ENCODE peak calls at places on chromosomes 4 and X, in six cellular contexts. P is uterus, R is cardiac fibroblast, C is NB4, A is lower leg skin, S is choroid plexus epithelial cell. D is an unnamed sample.

GRCh38 chr4:168631241-168632151 is 134.6 kb downstream of the PALLD start:
- DNase-seq in P (peak), R (peak), C (peak), A (peak), S (peak), D (peak)

GRCh38 chr4:188941524-188942109 is 802.4 kb downstream of the TRIML1 start:
- DNase-seq in P (no peak), R (peak), C (no peak), A (no peak), S (peak), D (peak)

GRCh38 chrX:16771483-16772398 is 14.5 kb upstream of the TXLNG start:
- DNase-seq in P (no peak), R (peak), C (peak), A (no peak), S (peak), D (peak)

GRCh38 chr4:47647029-47647428 is 162.0 kb downstream of the ATP10D start:
- DNase-seq in P (no peak), R (no peak), C (no peak), A (no peak), S (no peak), D (no peak)

GRCh38 chrX:153719701-153720100 is 4.5 kb downstream of the BCAP31 start:
- DNase-seq in P (no peak), R (no peak), C (no peak), A (no peak), S (no peak), D (no peak)

GRCh38 chr4:80814266-80814665 is 216.2 kb upstream of the BMP3 start:
- DNase-seq in P (no peak), R (no peak), C (no peak), A (no peak), S (no peak), D (no peak)

GRCh38 chr4:19358015-19358414 is 893.7 kb upstream of the SLIT2 start:
- DNase-seq in P (no peak), R (peak), C (no peak), A (no peak), S (peak), D (no peak)

GRCh38 chrX:130103605-130104004 is 6.7 kb downstream of the ELF4 start:
- DNase-seq in P (no peak), R (no peak), C (no peak), A (no peak), S (no peak), D (no peak)

DNA sequence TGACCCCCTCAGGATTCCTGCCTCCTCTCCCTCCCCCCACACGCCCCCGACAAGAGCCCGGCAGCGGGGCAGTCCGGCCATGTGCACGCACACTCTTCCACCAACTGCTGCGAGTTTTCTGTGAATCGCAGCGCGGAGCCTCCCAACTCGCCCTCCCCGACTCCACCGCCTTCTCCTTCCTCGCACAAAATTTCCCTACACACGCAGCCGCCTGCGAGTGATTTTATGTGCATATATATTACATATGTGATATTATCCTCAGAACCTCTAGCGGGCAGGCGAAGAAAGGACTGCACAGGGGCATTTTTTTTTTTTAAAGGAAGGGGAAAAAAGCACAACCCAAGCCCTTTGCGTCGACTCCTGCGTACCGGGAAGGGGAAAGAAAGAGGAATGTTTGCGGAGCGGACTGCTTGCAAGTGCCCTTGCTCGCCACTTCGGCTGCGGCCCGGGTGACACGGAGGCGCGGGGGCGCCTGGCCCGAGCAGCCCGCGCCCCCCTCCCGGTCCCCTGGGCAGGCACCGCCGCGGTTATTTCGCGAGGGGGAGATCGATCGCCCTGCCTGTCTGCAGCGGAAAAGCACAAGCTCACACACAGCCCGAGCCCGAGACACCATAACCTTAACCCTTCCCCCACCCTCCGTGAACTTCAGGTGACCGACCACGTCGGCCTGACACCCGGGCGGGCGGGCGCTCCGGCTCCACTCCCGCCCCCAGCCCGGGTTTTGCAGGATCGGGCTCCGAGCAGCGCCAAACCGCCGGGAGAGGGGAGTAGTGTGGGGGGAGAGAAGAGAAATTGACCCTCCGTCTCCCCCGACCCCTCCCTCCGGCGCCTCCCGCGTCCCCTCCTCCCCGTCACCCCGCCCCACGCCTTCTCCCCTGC is 2.2 kb downstream of the ZNF827 start:
- DNase-seq in P (peak), R (peak), C (peak), A (peak), S (peak), D (peak)
- TF ChIP-seq CTCF in P (no peak), R (peak), C (no peak), A (no peak), S (peak), D (no peak)

GRCh38 chr4:128290526-128290925 is 2.9 kb upstream of the PGRMC2 start:
- DNase-seq in P (no peak), R (no peak), C (no peak), A (no peak), S (no peak), D (no peak)

GRCh38 chr4:128287871-128288688 is 467 bp upstream of the PGRMC2 start:
- DNase-seq in P (peak), R (peak), C (peak), A (peak), S (peak), D (peak)

GRCh38 chr4:128288689-128289106 is 1.1 kb upstream of the PGRMC2 start:
- DNase-seq in P (no peak), R (peak), C (peak), A (no peak), S (peak), D (peak)

GRCh38 chr4:128291096-128291495 is 3.5 kb upstream of the PGRMC2 start:
- DNase-seq in P (no peak), R (no peak), C (no peak), A (no peak), S (no peak), D (no peak)

DNA sequence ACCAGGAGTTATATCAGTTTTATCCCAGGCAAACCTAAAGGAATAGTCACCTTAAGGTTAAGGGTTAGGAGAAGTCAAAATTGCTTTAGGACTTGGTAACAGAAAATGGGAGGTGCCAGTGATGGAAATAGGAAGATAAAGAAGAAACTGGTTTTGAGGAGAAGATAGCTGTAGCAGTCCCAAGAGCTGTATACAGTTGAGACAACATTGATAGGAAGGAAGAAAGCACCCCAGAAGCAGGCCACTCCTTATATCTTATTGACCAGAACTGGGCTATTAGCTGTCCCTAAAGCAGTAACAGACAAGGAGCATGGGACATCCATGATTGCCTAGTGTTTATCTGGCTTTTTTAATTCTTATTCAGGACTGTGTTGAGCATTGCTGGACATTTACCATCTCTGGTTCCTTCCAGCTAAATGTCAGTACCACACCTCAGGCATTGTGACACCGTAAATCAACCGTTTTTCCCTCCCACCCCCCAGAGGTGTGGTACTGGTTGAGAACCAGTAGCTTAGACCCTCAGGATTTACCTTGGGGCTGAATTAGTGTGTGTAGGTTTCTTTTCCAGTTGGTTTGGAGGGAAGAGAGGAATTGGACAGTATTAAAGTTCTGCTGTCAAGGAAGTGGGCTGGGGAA is 2.0 kb upstream of the PGRMC2 start:
- DNase-seq in P (no peak), R (no peak), C (no peak), A (no peak), S (no peak), D (no peak)
- H3K4me3 ChIP-seq in P (no peak), R (no peak), C (peak), A (no peak), S (no peak), D (no peak)

DNA sequence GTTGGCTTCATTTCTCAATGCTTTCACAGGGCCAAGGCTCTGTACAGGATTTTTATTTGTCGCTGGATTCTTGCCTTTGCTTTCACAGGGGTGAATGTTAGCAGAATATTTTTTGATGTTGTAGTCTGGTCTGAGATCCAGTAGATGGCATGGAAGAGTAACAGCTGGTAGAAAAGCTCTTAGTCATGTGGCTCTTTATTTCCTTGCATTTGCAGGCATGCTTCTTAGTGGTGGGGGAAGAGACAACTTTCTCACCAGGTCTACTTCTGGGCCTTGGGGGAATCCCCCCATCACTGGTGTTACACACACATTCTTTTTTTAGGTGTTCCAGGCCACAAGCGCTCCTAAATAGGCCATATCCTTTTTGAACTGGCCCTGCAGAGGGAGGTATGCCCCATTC is 58.2 kb upstream of the DKK2 start:
- DNase-seq in P (no peak), R (peak), C (peak), A (no peak), S (peak), D (peak)
- TF ChIP-seq CTCF in P (no peak), R (peak), C (peak), A (no peak), S (peak), D (peak)

GRCh38 chr4:86451560-86452322 is 91.9 kb upstream of the MAPK10 start:
- DNase-seq in P (no peak), R (peak), C (no peak), A (no peak), S (peak), D (no peak)

GRCh38 chr4:86450861-86451260 is 91.0 kb upstream of the MAPK10 start:
- DNase-seq in P (no peak), R (no peak), C (no peak), A (no peak), S (no peak), D (no peak)

GRCh38 chr4:86450189-86450588 is 90.3 kb upstream of the MAPK10 start:
- DNase-seq in P (no peak), R (no peak), C (no peak), A (no peak), S (no peak), D (no peak)

GRCh38 chr4:86452323-86452995 is 92.6 kb upstream of the MAPK10 start:
- DNase-seq in P (peak), R (peak), C (no peak), A (no peak), S (peak), D (no peak)

DNA sequence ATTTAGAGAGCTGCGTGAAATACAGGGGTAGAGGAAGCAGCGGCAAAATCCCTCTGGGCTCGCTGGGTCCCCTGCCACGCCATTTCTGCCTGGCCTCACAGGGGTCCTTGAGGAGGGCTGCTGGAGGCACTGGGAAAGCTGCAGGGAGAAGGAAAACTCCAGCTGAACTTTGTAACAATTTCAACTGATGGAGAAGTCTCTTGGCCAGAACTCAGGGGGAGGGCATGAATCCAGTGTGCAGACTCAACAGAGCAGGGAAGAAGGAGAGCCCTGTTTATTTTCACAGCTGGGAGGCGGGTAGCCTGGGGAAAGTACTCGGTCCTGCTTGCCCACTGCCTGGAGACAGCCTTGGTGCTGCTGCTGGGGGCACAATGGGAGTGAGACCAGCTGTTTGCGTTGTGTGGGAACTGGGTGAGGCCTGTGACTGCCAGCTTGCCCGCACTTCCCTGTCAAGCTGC is 93.2 kb upstream of the MAPK10 start:
- DNase-seq in P (peak), R (peak), C (no peak), A (no peak), S (peak), D (peak)
- H3K4me3 ChIP-seq in P (peak), R (peak), C (no peak), A (no peak), S (peak), D (no peak)

GRCh38 chr4:187090401-187090800 is 366.7 kb upstream of the FAT1 start:
- DNase-seq in P (no peak), R (no peak), C (no peak), A (no peak), S (peak), D (no peak)

GRCh38 chr4:187084696-187085095 is 361.0 kb upstream of the FAT1 start:
- DNase-seq in P (no peak), R (no peak), C (no peak), A (no peak), S (peak), D (no peak)

GRCh38 chr4:187088070-187088799 is 364.6 kb upstream of the FAT1 start:
- DNase-seq in P (no peak), R (no peak), C (no peak), A (no peak), S (no peak), D (no peak)

DNA sequence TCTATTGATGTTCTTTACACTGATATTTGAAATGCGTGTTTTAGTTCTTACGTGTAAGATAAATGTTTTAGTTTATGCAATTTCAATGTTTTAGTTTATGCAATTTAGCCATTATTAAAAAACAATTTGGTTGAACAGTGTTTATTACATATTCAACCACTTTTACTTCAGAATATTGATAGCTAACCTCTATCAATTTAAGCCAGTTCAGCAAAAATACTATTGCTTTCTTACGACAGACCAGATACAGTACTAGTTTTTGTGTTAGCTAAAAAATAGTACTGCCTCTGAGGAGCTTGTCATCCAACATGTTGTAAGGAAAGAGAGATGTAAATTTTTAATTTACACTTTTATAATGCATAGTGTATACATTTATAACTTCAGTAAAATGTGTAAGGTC is 361.7 kb upstream of the FAT1 start:
- DNase-seq in P (no peak), R (no peak), C (no peak), A (no peak), S (no peak), D (no peak)
- TF ChIP-seq CTCF in P (no peak), R (no peak), C (no peak), A (no peak), S (no peak), D (no peak)